ENCODE peak calls at places on chromosomes 2 and 18, in five cellular contexts. One of them, this sample, is unnamed.

GRCh38 chr18:79805926-79806487 is 8.3 kb downstream of the KCNG2 start:
- DNase-seq in lower lobe of right lung: no peak
- DNase-seq in endothelial cell of umbilical vein: no peak
- DNase-seq in stomach: no peak
- DNase-seq in hepatocyte: no peak
- DNase-seq in this sample: no peak

GRCh38 chr2:102100371-102101096 is 42.0 kb upstream of the IL1R1 start:
- DNase-seq in lower lobe of right lung: no peak
- DNase-seq in endothelial cell of umbilical vein: no peak
- DNase-seq in stomach: no peak
- DNase-seq in hepatocyte: peak
- DNase-seq in this sample: no peak

GRCh38 chr2:134668821-134669220 is 50.0 kb downstream of the TMEM163 start:
- DNase-seq in lower lobe of right lung: peak
- DNase-seq in endothelial cell of umbilical vein: no peak
- DNase-seq in stomach: peak
- DNase-seq in hepatocyte: no peak
- DNase-seq in this sample: peak

GRCh38 chr2:178403671-178404379 is 47.1 kb downstream of the PRKRA start:
- DNase-seq in lower lobe of right lung: no peak
- DNase-seq in endothelial cell of umbilical vein: no peak
- DNase-seq in stomach: no peak
- DNase-seq in hepatocyte: no peak
- DNase-seq in this sample: no peak

GRCh38 chr2:189477756-189478155 is 36.5 kb downstream of the WDR75 start:
- DNase-seq in lower lobe of right lung: no peak
- DNase-seq in endothelial cell of umbilical vein: no peak
- DNase-seq in stomach: no peak
- DNase-seq in hepatocyte: no peak
- DNase-seq in this sample: no peak

GRCh38 chr18:35141077-35141476 is 99.8 kb upstream of the ZNF397 start:
- DNase-seq in lower lobe of right lung: no peak
- DNase-seq in endothelial cell of umbilical vein: no peak
- DNase-seq in stomach: no peak
- DNase-seq in hepatocyte: no peak
- DNase-seq in this sample: no peak

GRCh38 chr2:95058466-95058988 is 33.0 kb downstream of the MAL start:
- DNase-seq in lower lobe of right lung: no peak
- DNase-seq in endothelial cell of umbilical vein: no peak
- DNase-seq in stomach: peak
- DNase-seq in hepatocyte: peak
- DNase-seq in this sample: no peak

GRCh38 chr18:11989966-11990380 is 8.7 kb downstream of the IMPA2 start:
- DNase-seq in lower lobe of right lung: no peak
- DNase-seq in endothelial cell of umbilical vein: no peak
- DNase-seq in stomach: peak
- DNase-seq in hepatocyte: peak
- DNase-seq in this sample: no peak

GRCh38 chr2:208379192-208379591 is 27.4 kb upstream of the PTH2R start:
- DNase-seq in lower lobe of right lung: no peak
- DNase-seq in endothelial cell of umbilical vein: no peak
- DNase-seq in stomach: no peak
- DNase-seq in hepatocyte: no peak
- DNase-seq in this sample: no peak

GRCh38 chr2:217277646-217278048 is 417.8 kb upstream of the TNP1 start:
- DNase-seq in lower lobe of right lung: no peak
- DNase-seq in endothelial cell of umbilical vein: peak
- DNase-seq in stomach: no peak
- DNase-seq in hepatocyte: peak
- DNase-seq in this sample: no peak

GRCh38 chr2:231611273-231612198 is 18.9 kb downstream of the TEX44 start:
- DNase-seq in lower lobe of right lung: no peak
- DNase-seq in endothelial cell of umbilical vein: peak
- DNase-seq in stomach: peak
- DNase-seq in hepatocyte: peak
- DNase-seq in this sample: peak

GRCh38 chr18:62374410-62374965 is 49.4 kb downstream of the TNFRSF11A start:
- DNase-seq in lower lobe of right lung: no peak
- DNase-seq in endothelial cell of umbilical vein: no peak
- DNase-seq in stomach: no peak
- DNase-seq in hepatocyte: no peak
- DNase-seq in this sample: no peak

GRCh38 chr2:159677654-159678053 is 34.7 kb upstream of the MARCHF7 start:
- DNase-seq in lower lobe of right lung: no peak
- DNase-seq in endothelial cell of umbilical vein: peak
- DNase-seq in stomach: no peak
- DNase-seq in hepatocyte: no peak
- DNase-seq in this sample: no peak

GRCh38 chr2:218806346-218806978 is 24.5 kb downstream of the CYP27A1 start:
- DNase-seq in lower lobe of right lung: peak
- DNase-seq in endothelial cell of umbilical vein: peak
- DNase-seq in stomach: peak
- DNase-seq in hepatocyte: peak
- DNase-seq in this sample: peak

GRCh38 chr2:168851674-168852320 is 38.4 kb downstream of the SPC25 start:
- DNase-seq in lower lobe of right lung: no peak
- DNase-seq in endothelial cell of umbilical vein: peak
- DNase-seq in stomach: peak
- DNase-seq in hepatocyte: peak
- DNase-seq in this sample: no peak

GRCh38 chr2:85978883-85979780 is 90.3 kb upstream of the ST3GAL5 start:
- DNase-seq in lower lobe of right lung: no peak
- DNase-seq in endothelial cell of umbilical vein: no peak
- DNase-seq in stomach: peak
- DNase-seq in hepatocyte: no peak
- DNase-seq in this sample: no peak

GRCh38 chr2:164835302-164835701 is 6.3 kb downstream of the COBLL1 start:
- DNase-seq in lower lobe of right lung: no peak
- DNase-seq in endothelial cell of umbilical vein: no peak
- DNase-seq in stomach: no peak
- DNase-seq in hepatocyte: no peak
- DNase-seq in this sample: no peak

GRCh38 chr18:77000527-77000926 is 132.1 kb downstream of the MBP start:
- DNase-seq in lower lobe of right lung: peak
- DNase-seq in endothelial cell of umbilical vein: peak
- DNase-seq in stomach: peak
- DNase-seq in hepatocyte: peak
- DNase-seq in this sample: peak

GRCh38 chr2:207515671-207516070 is 14.1 kb upstream of the CREB1 start:
- DNase-seq in lower lobe of right lung: no peak
- DNase-seq in endothelial cell of umbilical vein: no peak
- DNase-seq in stomach: no peak
- DNase-seq in hepatocyte: no peak
- DNase-seq in this sample: no peak

GRCh38 chr2:240585681-240586197 is 795 bp upstream of the CAPN10 start:
- DNase-seq in lower lobe of right lung: peak
- DNase-seq in endothelial cell of umbilical vein: no peak
- DNase-seq in stomach: no peak
- DNase-seq in hepatocyte: no peak
- DNase-seq in this sample: no peak

GRCh38 chr2:119736021-119736420 is 23.7 kb upstream of the PTPN4 start:
- DNase-seq in lower lobe of right lung: no peak
- DNase-seq in endothelial cell of umbilical vein: no peak
- DNase-seq in stomach: no peak
- DNase-seq in hepatocyte: no peak
- DNase-seq in this sample: no peak

GRCh38 chr2:167980436-167980835 is 267.0 kb downstream of the STK39 start:
- DNase-seq in lower lobe of right lung: no peak
- DNase-seq in endothelial cell of umbilical vein: no peak
- DNase-seq in stomach: no peak
- DNase-seq in hepatocyte: no peak
- DNase-seq in this sample: no peak

GRCh38 chr2:164706522-164706921 is 85.2 kb upstream of the GRB14 start:
- DNase-seq in lower lobe of right lung: no peak
- DNase-seq in endothelial cell of umbilical vein: peak
- DNase-seq in stomach: no peak
- DNase-seq in hepatocyte: no peak
- DNase-seq in this sample: no peak

GRCh38 chr2:32572737-32573136 is 55.1 kb upstream of the TTC27 start:
- DNase-seq in lower lobe of right lung: no peak
- DNase-seq in endothelial cell of umbilical vein: no peak
- DNase-seq in stomach: no peak
- DNase-seq in hepatocyte: no peak
- DNase-seq in this sample: peak

GRCh38 chr2:220104871-220105351 is 477.5 kb downstream of the SLC4A3 start:
- DNase-seq in lower lobe of right lung: no peak
- DNase-seq in endothelial cell of umbilical vein: no peak
- DNase-seq in stomach: no peak
- DNase-seq in hepatocyte: peak
- DNase-seq in this sample: no peak

GRCh38 chr2:102020596-102021170 is 28.9 kb downstream of the IL1R2 start:
- DNase-seq in lower lobe of right lung: peak
- DNase-seq in endothelial cell of umbilical vein: peak
- DNase-seq in stomach: peak
- DNase-seq in hepatocyte: peak
- DNase-seq in this sample: peak

GRCh38 chr2:70703900-70704549 is 64.0 kb downstream of the ADD2 start:
- DNase-seq in lower lobe of right lung: no peak
- DNase-seq in endothelial cell of umbilical vein: no peak
- DNase-seq in stomach: peak
- DNase-seq in hepatocyte: no peak
- DNase-seq in this sample: no peak

GRCh38 chr2:73827018-73827417 is 1.7 kb upstream of the STAMBP start:
- DNase-seq in lower lobe of right lung: no peak
- DNase-seq in endothelial cell of umbilical vein: peak
- DNase-seq in stomach: no peak
- DNase-seq in hepatocyte: peak
- DNase-seq in this sample: peak

GRCh38 chr2:49913025-49913424 is 758.7 kb upstream of the FSHR start:
- DNase-seq in lower lobe of right lung: no peak
- DNase-seq in endothelial cell of umbilical vein: no peak
- DNase-seq in stomach: no peak
- DNase-seq in hepatocyte: no peak
- DNase-seq in this sample: no peak

GRCh38 chr18:57930476-57930875 is 113.5 kb upstream of the NEDD4L start:
- DNase-seq in lower lobe of right lung: no peak
- DNase-seq in endothelial cell of umbilical vein: no peak
- DNase-seq in stomach: no peak
- DNase-seq in hepatocyte: no peak
- DNase-seq in this sample: no peak

GRCh38 chr2:74235041-74235440 is 36.6 kb downstream of the MTHFD2 start:
- DNase-seq in lower lobe of right lung: no peak
- DNase-seq in endothelial cell of umbilical vein: no peak
- DNase-seq in stomach: no peak
- DNase-seq in hepatocyte: no peak
- DNase-seq in this sample: no peak

GRCh38 chr2:97849881-97850540 is 136.6 kb downstream of the ZAP70 start:
- DNase-seq in lower lobe of right lung: no peak
- DNase-seq in endothelial cell of umbilical vein: no peak
- DNase-seq in stomach: no peak
- DNase-seq in hepatocyte: no peak
- DNase-seq in this sample: no peak
- H3K4me3 ChIP-seq in lower lobe of right lung: no peak
- H3K4me3 ChIP-seq in endothelial cell of umbilical vein: no peak
- H3K4me3 ChIP-seq in stomach: no peak
- H3K4me3 ChIP-seq in hepatocyte: no peak
- H3K4me3 ChIP-seq in this sample: no peak

GRCh38 chr2:229084467-229084866 is 186.6 kb downstream of the PID1 start:
- DNase-seq in lower lobe of right lung: no peak
- DNase-seq in endothelial cell of umbilical vein: no peak
- DNase-seq in stomach: no peak
- DNase-seq in hepatocyte: no peak
- DNase-seq in this sample: no peak
- H3K27ac ChIP-seq in lower lobe of right lung: no peak
- H3K27ac ChIP-seq in endothelial cell of umbilical vein: no peak
- H3K27ac ChIP-seq in stomach: no peak
- H3K27ac ChIP-seq in hepatocyte: no peak
- H3K27ac ChIP-seq in this sample: no peak

GRCh38 chr18:21330122-21330701 is 88.2 kb downstream of the GREB1L start:
- DNase-seq in lower lobe of right lung: no peak
- DNase-seq in endothelial cell of umbilical vein: peak
- DNase-seq in stomach: peak
- DNase-seq in hepatocyte: peak
- DNase-seq in this sample: no peak
- H3K4me3 ChIP-seq in lower lobe of right lung: no peak
- H3K4me3 ChIP-seq in endothelial cell of umbilical vein: no peak
- H3K4me3 ChIP-seq in stomach: no peak
- H3K4me3 ChIP-seq in hepatocyte: no peak
- H3K4me3 ChIP-seq in this sample: no peak

GRCh38 chr2:43594875-43595274 is 963 bp downstream of the THADA start:
- DNase-seq in lower lobe of right lung: no peak
- DNase-seq in endothelial cell of umbilical vein: no peak
- DNase-seq in stomach: no peak
- DNase-seq in hepatocyte: no peak
- DNase-seq in this sample: no peak

GRCh38 chr2:43595603-43596412 is at the start of gene THADA:
- DNase-seq in lower lobe of right lung: peak
- DNase-seq in endothelial cell of umbilical vein: peak
- DNase-seq in stomach: peak
- DNase-seq in hepatocyte: peak
- DNase-seq in this sample: peak

GRCh38 chr2:43593241-43593640 is 2.6 kb downstream of the THADA start:
- DNase-seq in lower lobe of right lung: peak
- DNase-seq in endothelial cell of umbilical vein: no peak
- DNase-seq in stomach: no peak
- DNase-seq in hepatocyte: no peak
- DNase-seq in this sample: no peak

GRCh38 chr2:43592443-43592842 is 3.4 kb downstream of the THADA start:
- DNase-seq in lower lobe of right lung: no peak
- DNase-seq in endothelial cell of umbilical vein: no peak
- DNase-seq in stomach: no peak
- DNase-seq in hepatocyte: no peak
- DNase-seq in this sample: no peak
- H3K27ac ChIP-seq in lower lobe of right lung: no peak
- H3K27ac ChIP-seq in endothelial cell of umbilical vein: no peak
- H3K27ac ChIP-seq in stomach: no peak
- H3K27ac ChIP-seq in hepatocyte: no peak
- H3K27ac ChIP-seq in this sample: no peak

This sample was measured in DND-41.